ENCODE peak calls at places on chromosomes 6 and 20, in six cellular contexts. O, Z, A, Y, W and F are unnamed samples. For H3K4me1, the result is how much of the 10 kb centered on the place peaks cover.

GRCh38 chr6:75760320-75760719 is 11.3 kb downstream of the MYO6 start:
- DNase-seq in O (no peak), Z (no peak), A (no peak), Y (no peak), W (no peak), F (no peak)

GRCh38 chr6:137874204-137875001 is 7.3 kb downstream of the TNFAIP3 start:
- DNase-seq in O (no peak), Z (no peak), A (no peak), Y (no peak), W (no peak), F (peak)

GRCh38 chr6:1485678-1486077 is 96.3 kb downstream of the FOXF2 start:
- DNase-seq in O (no peak), Z (no peak), A (no peak), Y (no peak), W (no peak), F (peak)

GRCh38 chr6:52566853-52567279 is 10.0 kb downstream of the TRAM2 start:
- DNase-seq in O (no peak), Z (no peak), A (no peak), Y (peak), W (peak), F (peak)

GRCh38 chr6:116561377-116562018 is 7.9 kb downstream of the CALHM4 start:
- DNase-seq in O (peak), Z (peak), A (peak), Y (peak), W (peak), F (peak)

GRCh38 chr6:157121897-157122296 is 201.4 kb downstream of the TMEM242 start:
- DNase-seq in O (no peak), Z (no peak), A (no peak), Y (peak), W (no peak), F (no peak)

GRCh38 chr6:132401120-132401940 is at the start of gene MOXD1:
- DNase-seq in O (peak), Z (no peak), A (no peak), Y (peak), W (peak), F (peak)

GRCh38 chr6:167279766-167280440 is 11.2 kb upstream of the UNC93A start:
- DNase-seq in O (no peak), Z (no peak), A (no peak), Y (no peak), W (no peak), F (no peak)

GRCh38 chr6:13278991-13279390 is 49.3 kb downstream of the TBC1D7 start:
- DNase-seq in O (no peak), Z (no peak), A (no peak), Y (no peak), W (no peak), F (no peak)

GRCh38 chr20:62543470-62544302 is 67.9 kb upstream of the GATA5 start:
- DNase-seq in O (no peak), Z (no peak), A (no peak), Y (no peak), W (no peak), F (no peak)

GRCh38 chr6:50791900-50792508 is 26.7 kb upstream of the TFAP2B start:
- DNase-seq in O (no peak), Z (no peak), A (peak), Y (no peak), W (no peak), F (peak)

GRCh38 chr6:50699086-50699886 is 14.0 kb upstream of the TFAP2D start:
- DNase-seq in O (no peak), Z (no peak), A (no peak), Y (no peak), W (no peak), F (no peak)

GRCh38 chr20:53175135-53175780 is 203.1 kb downstream of the TSHZ2 start:
- DNase-seq in O (no peak), Z (no peak), A (no peak), Y (no peak), W (no peak), F (no peak)

GRCh38 chr6:166382500-166382932 is 224 bp downstream of the MPC1 start:
- DNase-seq in O (peak), Z (no peak), A (peak), Y (no peak), W (no peak), F (no peak)

GRCh38 chr6:152063170-152063921 is 255.9 kb downstream of the ESR1 start:
- DNase-seq in O (no peak), Z (no peak), A (no peak), Y (peak), W (no peak), F (no peak)

GRCh38 chr6:1423578-1423977 is 34.2 kb downstream of the FOXF2 start:
- DNase-seq in O (no peak), Z (no peak), A (no peak), Y (peak), W (no peak), F (no peak)

GRCh38 chr6:135305684-135306083 is 124.6 kb downstream of the MYB start:
- DNase-seq in O (no peak), Z (no peak), A (no peak), Y (no peak), W (no peak), F (no peak)

GRCh38 chr6:42279144-42279781 is 61.6 kb upstream of the MRPS10 start:
- DNase-seq in O (peak), Z (no peak), A (no peak), Y (peak), W (peak), F (peak)

GRCh38 chr6:21109421-21110178 is 484.0 kb upstream of the SOX4 start:
- DNase-seq in O (no peak), Z (no peak), A (no peak), Y (no peak), W (no peak), F (no peak)

GRCh38 chr6:89037156-89037900 is 43.2 kb upstream of the PNRC1 start:
- DNase-seq in O (peak), Z (no peak), A (no peak), Y (no peak), W (peak), F (peak)

GRCh38 chr6:36110053-36110452 is 20.3 kb upstream of the MAPK13 start:
- DNase-seq in O (no peak), Z (no peak), A (no peak), Y (no peak), W (peak), F (no peak)

GRCh38 chr20:23530937-23531567 is 37.2 kb downstream of the CST9L start:
- DNase-seq in O (no peak), Z (no peak), A (no peak), Y (no peak), W (no peak), F (no peak)

GRCh38 chr20:4014031-4014474 is 1.3 kb downstream of the RNF24 start:
- DNase-seq in O (no peak), Z (no peak), A (peak), Y (peak), W (no peak), F (peak)

GRCh38 chr6:3742426-3743344 is 8.8 kb downstream of the PXDC1 start:
- DNase-seq in O (peak), Z (peak), A (peak), Y (peak), W (peak), F (peak)

GRCh38 chr6:84417261-84417660 is 189.8 kb upstream of the CEP162 start:
- DNase-seq in O (no peak), Z (no peak), A (no peak), Y (no peak), W (no peak), F (no peak)

GRCh38 chr6:118755941-118756646 is 104.7 kb upstream of the CEP85L start:
- DNase-seq in O (no peak), Z (no peak), A (no peak), Y (no peak), W (no peak), F (no peak)

GRCh38 chr6:149334682-149335160 is 17.2 kb downstream of the TAB2 start:
- DNase-seq in O (no peak), Z (no peak), A (no peak), Y (peak), W (peak), F (no peak)

GRCh38 chr20:19260412-19261090 is 48.1 kb downstream of the SLC24A3 start:
- DNase-seq in O (no peak), Z (no peak), A (no peak), Y (peak), W (no peak), F (no peak)

GRCh38 chr20:19256085-19256484 is 43.6 kb downstream of the SLC24A3 start:
- DNase-seq in O (no peak), Z (no peak), A (no peak), Y (no peak), W (no peak), F (no peak)

GRCh38 chr20:19257865-19258264 is 45.4 kb downstream of the SLC24A3 start:
- DNase-seq in O (no peak), Z (no peak), A (no peak), Y (peak), W (no peak), F (no peak)

GRCh38 chr20:19257201-19257600 is 44.8 kb downstream of the SLC24A3 start:
- DNase-seq in O (no peak), Z (no peak), A (no peak), Y (peak), W (no peak), F (no peak)

GRCh38 chr20:19259182-19259591 is 46.7 kb downstream of the SLC24A3 start:
- DNase-seq in O (no peak), Z (no peak), A (no peak), Y (peak), W (no peak), F (no peak)
- H3K4me3 ChIP-seq in O (no peak), Z (no peak), A (no peak), Y (no peak), W (no peak), F (no peak)

DNA sequence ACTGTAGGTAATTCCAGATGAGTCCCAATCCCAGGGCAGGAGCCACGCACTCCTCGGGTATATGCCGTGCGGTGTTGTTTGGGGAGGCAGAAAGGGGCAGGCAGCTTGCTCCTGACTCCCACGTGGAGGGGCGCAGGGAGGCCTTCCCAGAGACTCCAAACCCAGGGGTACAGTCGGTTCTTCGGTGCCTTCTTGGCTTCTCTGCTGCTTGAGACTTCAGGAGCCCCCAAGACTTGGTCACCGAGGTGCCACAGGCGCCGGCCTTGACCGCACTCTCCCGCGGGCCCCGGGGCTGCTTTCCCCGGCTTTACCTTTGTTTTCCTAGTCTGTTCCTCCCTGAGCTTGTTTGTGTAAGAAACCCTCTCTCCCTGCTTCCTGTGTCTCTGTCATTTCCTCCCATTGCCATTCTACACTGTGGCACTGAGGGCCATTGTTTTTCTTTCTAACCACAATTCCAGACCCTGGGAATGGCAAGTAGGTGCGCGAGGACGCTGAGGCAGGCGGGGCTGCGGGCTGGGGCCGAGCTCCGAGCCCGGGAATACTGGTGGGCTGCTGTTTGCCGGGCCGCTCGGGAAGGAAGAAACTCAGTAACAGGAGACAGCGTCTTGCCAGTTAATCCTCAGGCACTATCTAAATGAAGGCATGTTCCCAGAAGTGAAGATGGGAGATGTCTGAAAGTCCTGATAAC is 215.6 kb upstream of the HEY2 start:
- DNase-seq in O (no peak), Z (no peak), A (no peak), Y (no peak), W (no peak), F (no peak)
- H3K4me1 ChIP-seq in O (under half), Z (under half), A (under half), Y (under half), W (under half), F (under half)

GRCh38 chr6:43645613-43645964 is 753 bp downstream of the RSPH9 start:
- DNase-seq in O (no peak), Z (no peak), A (no peak), Y (no peak), W (no peak), F (no peak)

GRCh38 chr6:43648248-43648647 is 3.4 kb downstream of the RSPH9 start:
- DNase-seq in O (no peak), Z (no peak), A (no peak), Y (no peak), W (no peak), F (no peak)

GRCh38 chr6:43639984-43640800 is 4.6 kb downstream of the MAD2L1BP start:
- DNase-seq in O (no peak), Z (no peak), A (no peak), Y (no peak), W (no peak), F (no peak)

GRCh38 chr6:43647613-43648012 is 2.8 kb downstream of the RSPH9 start:
- DNase-seq in O (no peak), Z (no peak), A (no peak), Y (no peak), W (no peak), F (no peak)

GRCh38 chr6:43644940-43645612 is at the start of gene RSPH9:
- DNase-seq in O (peak), Z (peak), A (no peak), Y (peak), W (peak), F (no peak)
- H3K4me3 ChIP-seq in O (peak), Z (peak), A (no peak), Y (peak), W (peak), F (peak)

DNA sequence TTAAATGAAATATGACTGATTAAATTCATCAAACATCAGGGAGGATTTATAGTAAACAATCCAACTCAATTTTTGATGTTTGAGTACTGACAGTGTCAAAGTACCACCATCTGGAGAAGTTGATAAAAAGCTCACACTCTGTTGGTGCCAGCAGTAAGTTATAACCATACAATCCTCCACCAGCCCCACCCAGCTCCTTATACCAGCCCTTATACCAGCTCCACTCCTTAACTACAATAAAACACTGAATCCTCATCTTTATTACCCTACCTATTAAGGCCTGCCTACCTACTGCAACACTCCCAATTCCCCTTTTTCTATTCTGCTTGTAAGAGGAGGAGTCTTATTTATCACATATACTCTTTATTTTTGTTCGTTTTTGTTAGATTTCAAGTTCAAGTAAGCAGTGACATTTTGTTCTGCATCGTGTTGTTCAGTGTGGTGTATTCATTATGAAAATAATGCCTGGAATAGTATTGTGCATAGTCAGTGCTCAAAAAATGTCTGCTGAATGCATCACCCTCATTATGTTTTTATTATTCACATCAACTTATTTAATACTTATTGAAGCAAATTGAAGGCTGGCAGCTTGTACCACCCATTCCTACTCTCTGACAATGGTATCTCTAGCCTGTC is 954.7 kb upstream of the ADGRB3 start:
- DNase-seq in O (no peak), Z (no peak), A (no peak), Y (no peak), W (no peak), F (no peak)
- H3K4me1 ChIP-seq in O (under half), Z (under half), A (under half), Y (under half), W (under half), F (under half)